ENCODE peak calls at places on chromosomes 2 and 18, in nine cellular contexts. Q is RWPE1, I is right atrium auricular region, Y is nephron progenitor cell, Z is GM12865, J is heart left ventricle, D is upper lobe of right lung, U is endothelial cell, F is colonic mucosa. E is an unnamed sample.
A peak's percentile ranks its signal among the peaks of the same experiment; 100 is the strongest.

GRCh38 chr18:33556846-33557245 is 21.2 kb upstream of the ASXL3 start:
- DNase-seq in Q (no peak), I (no peak), Y (no peak), Z (no peak), J (no peak), D (no peak), U (no peak), F (no peak), E (no peak)

GRCh38 chr2:120504936-120505705 is 159.2 kb downstream of the INHBB start:
- DNase-seq in Q (no peak), I (no peak), Y (no peak), Z (no peak), J (no peak), D (no peak), U (no peak), F (no peak), E (no peak)

GRCh38 chr2:202687276-202687675 is 52.5 kb downstream of the FAM117B start:
- DNase-seq in Q (no peak), I (no peak), Y (no peak), Z (no peak), J (no peak), D (no peak), U (no peak), F (no peak), E (no peak)

GRCh38 chr18:50973367-50974126 is 5.7 kb downstream of the ELAC1 start:
- DNase-seq in Q (peak; percentile 49), I (no peak), Y (no peak), Z (no peak), J (no peak), D (no peak), U (no peak), F (no peak), E (no peak)

GRCh38 chr18:11991021-11991770 is 9.9 kb downstream of the IMPA2 start:
- DNase-seq in Q (no peak), I (no peak), Y (no peak), Z (no peak), J (no peak), D (no peak), U (no peak), F (no peak), E (peak; percentile 57)

GRCh38 chr2:99490088-99491065 is 560 bp upstream of the REV1 start:
- DNase-seq in Q (peak; percentile 97), I (peak; percentile 90), Y (peak; percentile 95), Z (peak; percentile 97), J (peak; percentile 96), D (peak; percentile 97), U (peak; percentile 99), F (peak; percentile 93), E (peak; percentile 97)

GRCh38 chr18:76687271-76688006 is 134.9 kb upstream of the ZNF236 start:
- DNase-seq in Q (peak; percentile 60), I (no peak), Y (no peak), Z (no peak), J (no peak), D (no peak), U (no peak), F (no peak), E (no peak)

GRCh38 chr2:201006704-201007103 is 43.2 kb upstream of the ORC2 start:
- DNase-seq in Q (no peak), I (no peak), Y (no peak), Z (no peak), J (no peak), D (no peak), U (no peak), F (no peak), E (no peak)

GRCh38 chr2:153455856-153456255 is 22.7 kb downstream of the RPRM start:
- DNase-seq in Q (no peak), I (no peak), Y (peak; percentile 10), Z (no peak), J (no peak), D (no peak), U (no peak), F (no peak), E (no peak)

GRCh38 chr18:41972067-41973000 is 17.3 kb downstream of the PIK3C3 start:
- DNase-seq in Q (no peak), I (no peak), Y (no peak), Z (no peak), J (no peak), D (no peak), U (no peak), F (no peak), E (no peak)

GRCh38 chr2:28895189-28895893 is 874 bp downstream of the WDR43 start:
- DNase-seq in Q (peak; percentile 58), I (no peak), Y (no peak), Z (peak; percentile 74), J (peak; percentile 23), D (peak; percentile 73), U (no peak), F (peak; percentile 50), E (no peak)

GRCh38 chr2:236168110-236169067 is at the start of gene GBX2:
- DNase-seq in Q (peak; percentile 95), I (no peak), Y (peak; percentile 88), Z (no peak), J (peak; percentile 29), D (peak; percentile 58), U (peak; percentile 77), F (peak; percentile 72), E (peak; percentile 83)

GRCh38 chr18:11733031-11733430 is 44.0 kb downstream of the GNAL start:
- DNase-seq in Q (peak; percentile 70), I (peak; percentile 79), Y (peak; percentile 87), Z (peak; percentile 67), J (peak; percentile 78), D (peak; percentile 91), U (peak; percentile 84), F (peak; percentile 75), E (peak; percentile 87)

GRCh38 chr2:185607943-185608342 is 130.7 kb upstream of the FSIP2 start:
- DNase-seq in Q (no peak), I (no peak), Y (no peak), Z (no peak), J (no peak), D (no peak), U (no peak), F (no peak), E (no peak)

GRCh38 chr18:49464718-49465598 is 4.5 kb upstream of the DYM start:
- DNase-seq in Q (no peak), I (no peak), Y (no peak), Z (no peak), J (no peak), D (no peak), U (no peak), F (no peak), E (no peak)

GRCh38 chr2:145043399-145043834 is 523.5 kb upstream of the ZEB2 start:
- DNase-seq in Q (no peak), I (no peak), Y (no peak), Z (no peak), J (no peak), D (no peak), U (no peak), F (no peak), E (no peak)

GRCh38 chr18:44627245-44627644 is 53.4 kb upstream of the SETBP1 start:
- DNase-seq in Q (no peak), I (no peak), Y (no peak), Z (no peak), J (no peak), D (no peak), U (no peak), F (no peak), E (no peak)

GRCh38 chr2:239589270-239589825 is 188.5 kb upstream of the HDAC4 start:
- DNase-seq in Q (no peak), I (no peak), Y (no peak), Z (no peak), J (no peak), D (peak; percentile 42), U (no peak), F (no peak), E (no peak)

DNA sequence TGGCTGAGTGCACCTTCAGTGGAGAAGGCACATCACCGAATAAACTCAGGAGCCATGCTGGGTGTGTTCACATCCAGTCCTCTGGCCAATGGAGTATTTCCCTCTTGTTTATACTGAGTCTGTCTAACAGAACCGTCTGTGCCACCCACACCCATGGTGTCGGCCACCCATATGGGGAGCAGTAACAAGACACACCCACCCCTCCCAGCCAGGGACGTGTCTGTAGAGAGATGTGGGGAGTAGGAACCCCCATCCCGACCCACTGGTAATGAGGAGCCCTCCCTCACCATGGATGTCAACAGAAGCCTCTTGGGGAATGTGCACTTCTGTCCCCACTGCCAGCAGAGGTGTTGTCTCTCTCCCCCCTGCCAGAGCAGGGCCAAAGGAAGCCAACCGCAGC is 37.1 kb downstream of the KCNG2 start:
- DNase-seq in Q (no peak), I (peak; percentile 38), Y (no peak), Z (no peak), J (no peak), D (no peak), U (no peak), F (no peak), E (peak; percentile 54)
- TF ChIP-seq CTCF in Q (no peak), I (no peak), Y (no peak), Z (no peak), J (no peak), D (no peak), U (no peak), F (no peak), E (no peak)

DNA sequence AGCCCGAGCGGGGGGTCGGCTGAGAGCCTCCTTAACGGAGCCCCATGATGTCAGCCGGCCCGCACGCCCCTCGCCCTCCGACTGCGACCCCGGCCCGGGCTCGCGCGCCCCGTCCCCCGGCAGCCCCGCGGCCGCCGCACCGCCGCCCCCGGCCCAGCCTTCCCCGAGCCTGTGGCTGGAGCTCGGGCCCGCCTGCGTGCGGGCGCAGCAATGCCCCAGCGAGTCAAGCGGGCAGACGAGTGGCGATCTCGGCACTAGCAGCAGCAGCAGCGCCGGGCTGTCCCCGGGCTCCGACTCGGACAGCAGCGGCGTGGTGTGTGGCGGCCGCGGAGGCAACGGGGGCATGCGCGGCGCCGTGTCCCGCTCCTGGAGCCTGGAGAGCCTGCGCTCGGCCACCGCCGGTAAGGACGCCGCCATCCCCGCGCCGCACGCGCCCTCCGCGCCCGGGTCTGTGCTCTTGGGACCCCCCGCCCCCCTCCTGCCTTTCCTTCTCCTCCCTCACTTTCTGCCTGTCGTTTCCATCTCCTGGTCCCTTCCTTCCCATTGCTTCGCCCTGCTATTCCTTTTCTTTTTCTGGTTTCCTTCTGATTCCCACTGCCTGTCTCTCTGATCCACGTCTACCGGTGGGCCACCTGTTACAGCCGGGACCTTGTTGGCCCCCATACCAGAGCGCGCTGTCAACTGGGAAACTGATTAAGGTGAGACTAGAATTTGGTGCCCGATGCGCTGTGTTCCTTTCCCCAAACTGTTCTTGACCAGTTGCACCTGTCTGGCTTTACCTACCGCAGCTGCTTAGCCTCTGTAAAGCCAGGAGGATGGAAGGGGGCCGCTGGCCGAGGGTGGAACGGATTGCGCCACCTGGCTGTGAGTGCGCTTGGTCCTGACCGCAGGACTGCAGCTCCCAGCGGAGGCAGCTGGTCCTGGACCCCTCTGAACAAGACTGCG is 127.4 kb downstream of the ARHGEF4 start:
- DNase-seq in Q (no peak), I (no peak), Y (peak; percentile 61), Z (no peak), J (no peak), D (no peak), U (peak; percentile 76), F (no peak), E (no peak)
- TF ChIP-seq CTCF in Q (no peak), I (peak; percentile 47), Y (peak; percentile 43), Z (no peak), J (no peak), D (no peak), U (peak; percentile 27), F (no peak), E (peak; percentile 68)

GRCh38 chr2:3789246-3789645 is 85.9 kb downstream of the DCDC2C start:
- DNase-seq in Q (peak; percentile 17), I (no peak), Y (no peak), Z (no peak), J (no peak), D (no peak), U (no peak), F (no peak), E (no peak)
- TF ChIP-seq CTCF in Q (no peak), I (no peak), Y (no peak), Z (no peak), J (no peak), D (no peak), U (no peak), F (no peak), E (no peak)

GRCh38 chr2:101846973-101847372 is 144.8 kb upstream of the IL1R2 start:
- DNase-seq in Q (no peak), I (no peak), Y (no peak), Z (no peak), J (no peak), D (no peak), U (no peak), F (no peak), E (no peak)
- TF ChIP-seq CTCF in Q (no peak), I (peak; percentile 11), Y (no peak), Z (no peak), J (peak; percentile 9), D (no peak), U (no peak), F (no peak), E (no peak)